ENCODE peak calls at places on chromosomes 16 and 17, in four cellular contexts. Q is GM23248, C is BJ, O is mucosa of descending colon. W is an unnamed sample.
A peak's percentile ranks its signal among the peaks of the same experiment; 100 is the strongest.

GRCh38 chr17:51279183-51279582 is 18.8 kb downstream of the UTP18 start:
- DNase-seq in Q (no peak), C (no peak), O (no peak), W (no peak)

GRCh38 chr17:68694791-68695485 is 93.8 kb upstream of the FAM20A start:
- DNase-seq in Q (peak; percentile 29), C (no peak), O (no peak), W (no peak)

GRCh38 chr17:40371261-40371929 is 6.9 kb upstream of the GJD3 start:
- DNase-seq in Q (no peak), C (no peak), O (no peak), W (no peak)

GRCh38 chr16:54591816-54592246 is 305.2 kb upstream of the IRX3 start:
- DNase-seq in Q (no peak), C (no peak), O (no peak), W (no peak)

GRCh38 chr17:2075336-2076056 is 20.6 kb downstream of the HIC1 start:
- DNase-seq in Q (peak; percentile 63), C (no peak), O (peak; percentile 40), W (no peak)

GRCh38 chr16:3854740-3855139 is 25.8 kb downstream of the CREBBP start:
- DNase-seq in Q (no peak), C (no peak), O (no peak), W (no peak)

GRCh38 chr17:82830249-82830661 is 9.6 kb downstream of the ZNF750 start:
- DNase-seq in Q (no peak), C (no peak), O (peak; percentile 43), W (peak; percentile 54)

GRCh38 chr16:50121278-50121677 is 31.8 kb upstream of the TENT4B start:
- DNase-seq in Q (no peak), C (no peak), O (no peak), W (no peak)

GRCh38 chr16:89150090-89150835 is 21.3 kb upstream of the CDH15 start:
- DNase-seq in Q (no peak), C (no peak), O (peak; percentile 18), W (peak; percentile 22)

GRCh38 chr17:80980397-80981061 is 11.1 kb upstream of the CHMP6 start:
- DNase-seq in Q (peak; percentile 67), C (no peak), O (no peak), W (no peak)

GRCh38 chr17:27268394-27269085 is 25.4 kb upstream of the WSB1 start:
- DNase-seq in Q (no peak), C (no peak), O (no peak), W (no peak)

GRCh38 chr17:50799582-50799981 is 32.3 kb upstream of the ANKRD40CL start:
- DNase-seq in Q (no peak), C (no peak), O (no peak), W (no peak)

GRCh38 chr16:88941051-88941932 is 35.7 kb downstream of the CBFA2T3 start:
- DNase-seq in Q (peak; percentile 11), C (no peak), O (peak; percentile 58), W (no peak)

GRCh38 chr16:65064131-65064530 is 57.7 kb downstream of the CDH11 start:
- DNase-seq in Q (no peak), C (no peak), O (no peak), W (no peak)

W was measured in lower lobe of right lung.